ENCODE peak calls at places on chromosomes 6 and 20, in six cellular contexts. M, J, X, Y, L and I are unnamed samples.
A peak's percentile ranks its signal among the peaks of the same experiment; 100 is the strongest.

GRCh38 chr6:45419574-45420082 is 41.9 kb upstream of the SUPT3H start:
- DNase-seq in Y (peak; percentile 60), L (no peak), J (peak; percentile 65), X (no peak), M (peak; percentile 57), I (peak; percentile 82)

GRCh38 chr6:52016918-52017748 is 70.3 kb downstream of the PKHD1 start:
- DNase-seq in J (no peak), Y (no peak), X (no peak), L (no peak), M (no peak), I (peak; percentile 24)

GRCh38 chr6:26045046-26045938 is 41.9 kb upstream of the HFE start:
- DNase-seq in L (peak; percentile 94), J (no peak), M (peak; percentile 86), Y (peak; percentile 73), X (peak; percentile 97), I (no peak)

GRCh38 chr6:137951064-137951597 is 84.1 kb downstream of the TNFAIP3 start:
- DNase-seq in J (no peak), M (no peak), X (no peak), Y (no peak), L (no peak), I (no peak)

GRCh38 chr6:132060591-132060990 is 109.4 kb upstream of the CCN2 start:
- DNase-seq in M (no peak), L (peak; percentile 97), X (no peak), Y (no peak), J (no peak), I (no peak)

GRCh38 chr6:29702519-29703103 is 20.6 kb upstream of the HLA-F start:
- DNase-seq in X (peak; percentile 62), L (no peak), J (peak; percentile 36), Y (peak; percentile 77), M (no peak), I (peak; percentile 84)

GRCh38 chr20:9119776-9120175 is 50.9 kb downstream of the PLCB4 start:
- DNase-seq in L (no peak), M (peak; percentile 52), Y (no peak), J (no peak), X (no peak), I (no peak)

GRCh38 chr20:46084805-46085792 is 4.7 kb downstream of the NCOA5 start:
- DNase-seq in X (no peak), Y (no peak), J (no peak), L (peak; percentile 42), M (no peak), I (no peak)

GRCh38 chr6:116139917-116140316 is 14.0 kb upstream of the COL10A1 start:
- DNase-seq in X (no peak), Y (no peak), J (peak; percentile 15), M (no peak), L (no peak), I (peak; percentile 16)

GRCh38 chr6:28488916-28489365 is 26.7 kb downstream of the GPX6 start:
- DNase-seq in X (peak; percentile 43), J (peak; percentile 72), Y (peak; percentile 68), M (no peak), L (peak; percentile 79), I (peak; percentile 70)

GRCh38 chr6:148470606-148471299 is 128.1 kb downstream of the SASH1 start:
- DNase-seq in M (no peak), Y (no peak), J (no peak), L (no peak), X (no peak), I (no peak)

GRCh38 chr6:168011291-168011690 is 13.8 kb downstream of the KIF25 start:
- DNase-seq in J (no peak), L (no peak), M (no peak), Y (no peak), X (no peak), I (no peak)
- TF ChIP-seq CTCF in J (no peak), L (no peak), M (no peak), Y (no peak), X (no peak), I (no peak)

GRCh38 chr20:21022925-21023324 is 83.2 kb downstream of the LINC00237 start:
- DNase-seq in X (no peak), Y (no peak), L (no peak), J (no peak), M (no peak), I (no peak)
- H3K27me3 ChIP-seq in X (no peaks in the 10 kb centered on the region), Y (no peaks in the 10 kb centered on the region), L (no peaks in the 10 kb centered on the region), J (peaks cover 4% of the 10 kb centered on the region), M (peaks cover 8% of the 10 kb centered on the region), I (no peaks in the 10 kb centered on the region)

GRCh38 chr20:12241065-12241464 is 323.4 kb downstream of the BTBD3 start:
- DNase-seq in J (no peak), L (no peak), Y (no peak), M (no peak), X (no peak), I (no peak)
- H3K4me3 ChIP-seq in J (no peak overlapping the region), L (no peak overlapping the region), Y (no peak overlapping the region), M (no peak overlapping the region), X (no peak overlapping the region), I (no peak overlapping the region)

GRCh38 chr6:143450453-143451362 is at the start of the genes ADAT2 and PEX3:
- DNase-seq in M (peak; percentile 91), X (peak; percentile 99), Y (peak; percentile 90), J (peak; percentile 90), L (peak; percentile 92), I (peak; percentile 97)
- TF ChIP-seq CTCF in M (no peak), X (no peak), Y (no peak), J (no peak), L (no peak), I (no peak)

GRCh38 chr20:32903666-32904175 is 45.0 kb downstream of the EFCAB8 start:
- DNase-seq in Y (no peak), J (no peak), X (no peak), M (no peak), L (no peak), I (no peak)

GRCh38 chr20:32906871-32907495 is 48.3 kb downstream of the EFCAB8 start:
- DNase-seq in Y (no peak), M (no peak), L (no peak), J (no peak), X (no peak), I (no peak)

GRCh38 chr20:32908334-32909292 is 49.9 kb downstream of the EFCAB8 start:
- DNase-seq in X (no peak), J (no peak), M (no peak), L (no peak), Y (no peak), I (no peak)

GRCh38 chr20:32907886-32908285 is 49.2 kb downstream of the EFCAB8 start:
- DNase-seq in Y (no peak), M (no peak), X (no peak), J (no peak), L (no peak), I (no peak)

GRCh38 chr20:32906200-32906599 is 47.5 kb downstream of the EFCAB8 start:
- DNase-seq in J (no peak), L (no peak), M (no peak), Y (no peak), X (no peak), I (peak; percentile 35)
- H3K27me3 ChIP-seq in J (no peaks in the 10 kb centered on the region), L (peaks cover 10% of the 10 kb centered on the region), M (no peaks in the 10 kb centered on the region), Y (no peaks in the 10 kb centered on the region), X (no peaks in the 10 kb centered on the region), I (no peaks in the 10 kb centered on the region)

DNA sequence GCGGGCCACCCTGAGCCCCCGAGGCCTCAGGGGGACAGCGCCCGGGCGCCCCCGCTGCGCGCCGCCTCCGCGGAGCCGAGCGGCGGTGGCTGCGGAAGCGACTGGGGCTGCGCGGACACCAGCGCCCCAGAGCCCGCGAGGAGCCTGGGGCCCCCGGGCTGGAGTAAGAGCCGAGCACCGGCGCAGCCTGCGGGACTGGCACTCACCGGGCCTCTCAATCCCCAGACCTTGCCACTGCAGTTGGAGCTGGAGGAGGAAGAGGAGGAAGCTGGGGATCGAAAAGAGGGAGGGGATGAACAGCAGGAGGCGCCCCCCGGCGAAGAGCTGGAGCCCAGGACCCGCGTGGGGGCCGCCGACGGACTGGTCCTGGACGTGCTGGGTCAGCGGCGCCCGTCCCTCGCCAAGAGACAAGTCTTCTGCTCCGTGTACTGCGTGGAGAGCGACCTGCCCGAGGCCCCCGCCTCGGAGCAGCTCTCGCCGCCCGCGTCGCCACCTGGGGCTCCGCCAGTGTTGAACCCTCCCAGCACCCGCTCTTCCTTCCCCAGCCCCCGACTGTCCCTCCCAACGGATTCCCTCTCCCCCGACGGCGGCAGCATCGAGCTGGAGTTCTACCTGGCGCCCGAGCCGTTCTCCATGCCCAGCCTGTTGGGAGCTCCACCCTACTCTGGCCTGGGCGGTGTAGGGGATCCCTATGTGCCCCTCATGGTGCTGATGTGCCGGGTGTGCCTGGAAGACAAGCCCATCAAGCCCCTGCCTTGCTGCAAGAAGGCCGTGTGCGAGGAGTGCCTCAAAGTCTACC is 579 bp downstream of the RNF217 start:
- DNase-seq in X (peak; percentile 16), J (no peak), L (peak; percentile 35), Y (peak; percentile 72), M (peak; percentile 52), I (peak; percentile 56)
- H3K4me3 ChIP-seq in X (no peak overlapping the region), J (peak overlapping the region; percentile 71), L (peak overlapping the region; percentile 83), Y (peak overlapping the region; percentile 47), M (peak overlapping the region; percentile 85), I (peak overlapping the region; percentile 96)

GRCh38 chr6:7417684-7418083 is 28.1 kb downstream of the RIOK1 start:
- DNase-seq in J (no peak), Y (no peak), M (no peak), L (peak; percentile 48), X (no peak), I (no peak)
- TF ChIP-seq CTCF in J (no peak), Y (no peak), M (no peak), L (no peak), X (no peak), I (no peak)

DNA sequence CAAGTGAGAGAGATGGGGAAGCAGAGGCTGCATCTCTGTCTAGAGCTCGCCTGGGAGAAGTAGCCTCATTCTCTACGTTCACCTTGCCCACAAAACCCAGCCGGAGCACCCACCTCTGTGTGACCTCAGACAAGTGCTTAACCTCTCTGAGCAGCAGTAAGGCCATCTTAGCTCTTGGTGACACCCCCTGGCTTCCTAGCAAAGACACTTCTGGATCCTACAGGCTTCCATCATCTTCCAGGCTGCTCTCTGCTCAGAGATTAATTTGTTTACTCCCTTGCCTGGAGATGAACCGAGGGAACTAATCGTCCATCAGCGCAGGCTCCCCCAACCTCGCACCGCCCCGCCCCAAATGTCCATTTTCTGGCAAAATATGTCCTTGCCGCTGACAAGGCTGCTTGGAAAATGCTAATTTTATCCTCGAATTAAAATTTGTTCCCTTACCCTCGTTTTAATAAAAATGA is 24.0 kb upstream of the CTNNBL1 start:
- DNase-seq in M (no peak), X (no peak), Y (no peak), J (no peak), L (no peak), I (no peak)
- H3K27me3 ChIP-seq in M (no peaks in the 10 kb centered on the region), X (peaks cover 2% of the 10 kb centered on the region), Y (no peaks in the 10 kb centered on the region), J (peaks cover 19% of the 10 kb centered on the region), L (peaks cover 42% of the 10 kb centered on the region), I (no peaks in the 10 kb centered on the region)

DNA sequence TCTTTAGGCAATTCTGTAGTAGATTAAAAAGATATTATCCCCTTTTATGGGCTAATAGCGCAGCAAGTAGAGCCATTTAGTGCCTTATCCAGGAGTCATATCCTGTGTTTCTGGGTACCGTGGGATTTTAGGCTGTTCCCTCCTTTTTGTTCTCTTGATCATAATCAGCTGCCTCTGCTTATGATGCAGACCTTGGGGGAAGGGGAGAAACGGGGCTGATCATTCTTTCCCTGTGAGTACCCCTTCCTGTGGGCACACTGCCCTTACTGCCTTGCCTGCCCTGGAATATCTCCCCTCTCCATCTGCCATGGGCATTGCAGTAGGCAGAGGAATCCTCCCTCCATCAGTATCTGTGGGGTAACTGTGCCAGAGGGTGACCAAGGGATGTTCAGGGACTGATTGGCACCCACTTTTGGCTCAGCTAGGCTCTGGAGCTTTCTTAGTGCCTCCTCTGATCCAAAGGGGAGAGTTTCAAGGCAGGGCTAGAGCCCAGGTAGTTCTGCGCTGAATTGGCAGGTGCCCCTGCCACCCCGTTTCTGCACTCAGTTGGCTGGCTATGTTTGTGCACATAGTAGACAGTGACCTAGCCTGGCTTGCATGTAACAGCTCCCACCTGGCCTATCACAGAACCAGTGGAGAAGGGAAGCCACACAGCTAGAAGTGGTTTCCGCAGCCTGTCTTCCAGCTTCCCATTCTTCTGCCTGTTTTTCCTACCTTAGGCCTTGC is 103.3 kb downstream of the FIG4 start:
- DNase-seq in X (no peak), L (peak; percentile 88), J (no peak), M (no peak), Y (no peak), I (no peak)
- H3K4me3 ChIP-seq in X (no peak overlapping the region), L (no peak overlapping the region), J (no peak overlapping the region), M (no peak overlapping the region), Y (no peak overlapping the region), I (no peak overlapping the region)